ENCODE peak calls at places on chromosomes 4 and X, in eight cellular contexts. N is IMR-90, W is foreskin keratinocyte, G is mesothelial cell of epicardium, B is WERI-Rb-1, A is glutamatergic neuron, H is WTC11, E is mammary epithelial cell. X is an unnamed sample.

GRCh38 chrX:7215842-7216241 is 67.9 kb upstream of the PUDP start:
- DNase-seq in G (no peak), W (no peak), A (no peak), H (no peak), B (no peak), E (no peak), N (peak), X (no peak)

GRCh38 chr4:150229538-150229937 is 151.3 kb downstream of the DCLK2 start:
- DNase-seq in E (peak), N (peak), G (no peak), W (peak), A (no peak), H (no peak), B (no peak), X (no peak)

GRCh38 chr4:176099314-176099713 is 33.7 kb downstream of the WDR17 start:
- DNase-seq in E (no peak), G (no peak), A (no peak), H (no peak), N (peak), W (no peak), B (no peak), X (no peak)

GRCh38 chr4:123418486-123418931 is 21.9 kb downstream of the SPRY1 start:
- DNase-seq in A (no peak), E (peak), H (peak), B (no peak), W (peak), G (no peak), N (peak), X (no peak)

GRCh38 chr4:4712800-4713528 is 146.5 kb upstream of the MSX1 start:
- DNase-seq in E (no peak), H (no peak), W (no peak), B (no peak), G (no peak), N (no peak), A (no peak), X (no peak)

GRCh38 chr4:30722092-30722915 is 2.1 kb downstream of the PCDH7 start:
- DNase-seq in N (no peak), G (peak), H (peak), E (no peak), A (no peak), W (no peak), B (no peak), X (no peak)

GRCh38 chrX:129945131-129945530 is 37.3 kb upstream of the BCORL1 start:
- DNase-seq in B (no peak), N (peak), A (no peak), H (no peak), E (no peak), W (no peak), G (no peak), X (no peak)

GRCh38 chr4:108018038-108018883 is 28.6 kb downstream of the HADH start:
- DNase-seq in A (peak), G (peak), E (peak), H (peak), N (peak), B (peak), W (peak), X (peak)

GRCh38 chr4:148776944-148777343 is 334.7 kb upstream of the NR3C2 start:
- DNase-seq in W (peak), N (peak), E (no peak), B (no peak), H (no peak), A (no peak), G (no peak), X (no peak)

GRCh38 chrX:25007059-25008053 is 8.4 kb downstream of the ARX start:
- DNase-seq in B (no peak), H (peak), E (no peak), N (no peak), G (no peak), A (no peak), W (no peak), X (no peak)

GRCh38 chrX:118872102-118872566 is 48.5 kb downstream of the ZCCHC12 start:
- DNase-seq in W (peak), G (no peak), N (no peak), E (peak), H (no peak), A (no peak), B (no peak), X (no peak)

GRCh38 chr4:6153874-6154273 is 46.5 kb downstream of the JAKMIP1 start:
- DNase-seq in W (no peak), B (no peak), N (no peak), E (no peak), H (no peak), A (no peak), G (no peak), X (no peak)

GRCh38 chr4:35494955-35495354 is 749.4 kb downstream of the ARAP2 start:
- DNase-seq in E (no peak), N (no peak), A (no peak), G (no peak), W (no peak), B (no peak), H (no peak), X (no peak)

GRCh38 chr4:36281384-36282106 is at the start of gene DTHD1:
- DNase-seq in G (no peak), W (peak), A (no peak), E (peak), B (no peak), H (no peak), N (no peak), X (no peak)

GRCh38 chr4:30721353-30722091 is 1.4 kb downstream of the PCDH7 start:
- DNase-seq in E (peak), G (peak), B (peak), H (peak), A (peak), W (peak), N (peak), X (no peak)

GRCh38 chrX:10525381-10525780 is 95.0 kb downstream of the MID1 start:
- DNase-seq in E (no peak), N (no peak), A (no peak), B (no peak), H (no peak), G (no peak), W (no peak), X (no peak)

GRCh38 chr4:152016325-152016665 is 255.5 kb upstream of the GATB start:
- DNase-seq in E (no peak), A (no peak), W (no peak), H (no peak), B (no peak), G (no peak), N (no peak), X (no peak)

GRCh38 chrX:85992811-85993229 is 54.5 kb downstream of the CHM start:
- DNase-seq in N (peak), E (peak), A (no peak), G (no peak), B (peak), W (peak), H (no peak), X (no peak)

GRCh38 chr4:27819261-27819660 is 958.6 kb downstream of the STIM2 start:
- DNase-seq in G (no peak), N (no peak), B (no peak), E (no peak), A (no peak), H (no peak), W (no peak), X (no peak)

GRCh38 chr4:108359130-108359709 is 190.5 kb upstream of the LEF1 start:
- DNase-seq in A (no peak), H (no peak), N (no peak), E (no peak), G (no peak), B (no peak), W (no peak), X (no peak)

GRCh38 chrX:13698432-13698831 is 9.5 kb downstream of the RAB9A start:
- DNase-seq in G (no peak), H (no peak), W (no peak), A (no peak), N (no peak), B (no peak), E (no peak), X (no peak)

GRCh38 chrX:20514358-20514757 is 247.6 kb upstream of the RPS6KA3 start:
- DNase-seq in B (no peak), E (peak), A (no peak), G (no peak), N (peak), H (no peak), W (peak), X (peak)

DNA sequence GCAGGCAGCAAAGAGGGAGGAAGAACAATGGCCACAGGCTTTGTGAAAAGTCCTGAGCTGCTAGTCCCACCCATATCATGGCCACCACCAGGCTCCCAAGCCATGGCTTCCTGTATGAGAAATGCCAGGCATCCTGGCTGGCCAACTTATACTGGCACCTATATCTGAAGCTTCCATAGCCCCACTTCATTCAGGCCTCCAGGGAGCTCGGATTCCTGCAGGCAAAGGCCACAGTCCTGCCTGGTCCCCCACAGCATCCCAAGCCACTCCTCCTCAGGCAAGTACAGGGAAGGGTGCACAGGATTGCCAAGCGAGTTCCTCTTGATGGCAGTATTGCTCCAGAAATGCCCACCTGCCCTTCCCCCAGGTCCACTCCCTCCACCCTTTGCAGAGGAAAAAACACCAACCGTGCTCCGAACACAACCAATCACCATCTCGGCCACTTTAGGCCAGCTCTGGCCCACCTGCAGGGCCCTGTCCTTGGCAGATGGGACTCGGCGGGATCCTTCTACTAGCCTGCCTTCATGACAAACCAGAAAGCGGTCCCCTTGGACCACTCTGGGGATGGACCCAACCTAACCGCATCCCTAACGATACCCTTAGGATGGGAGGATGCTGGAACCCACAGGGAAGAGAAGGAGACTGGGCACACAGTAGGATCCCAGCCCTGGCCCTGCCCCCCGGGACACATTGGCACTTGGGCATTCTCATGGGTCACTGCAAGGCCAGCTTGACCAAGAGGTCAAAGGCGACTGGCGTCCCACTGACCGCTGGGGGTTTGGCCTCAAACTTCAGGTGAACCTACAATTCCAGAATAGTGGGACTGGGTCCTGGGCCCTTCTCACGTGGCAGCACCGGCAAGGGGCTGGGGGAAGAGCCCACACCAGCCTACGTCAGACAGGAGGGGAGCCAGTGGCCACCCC is 220.4 kb upstream of the AGTR2 start:
- DNase-seq in B (peak), E (peak), H (peak), A (no peak), W (no peak), N (no peak), G (no peak), X (no peak)
- TF ChIP-seq CTCF in B (peak), E (peak), H (no peak), A (no peak), W (no peak), N (peak), G (no peak), X (no peak)

GRCh38 chrX:125621588-125621927 is 301.9 kb downstream of the TEX13C start:
- DNase-seq in A (no peak), G (no peak), H (no peak), E (no peak), W (no peak), N (no peak), B (no peak), X (no peak)

GRCh38 chrX:125622899-125623298 is 303.2 kb downstream of the TEX13C start:
- DNase-seq in N (no peak), E (no peak), A (no peak), B (no peak), H (no peak), G (no peak), W (no peak), X (no peak)

GRCh38 chrX:125620715-125621587 is 301.3 kb downstream of the TEX13C start:
- DNase-seq in A (no peak), G (no peak), N (no peak), H (no peak), W (no peak), E (no peak), B (no peak), X (no peak)
- TF ChIP-seq CTCF in A (no peak), G (no peak), N (no peak), H (no peak), W (no peak), E (peak), B (no peak), X (no peak)

GRCh38 chr4:15695240-15695699 is 7.6 kb upstream of the BST1 start:
- DNase-seq in A (no peak), N (peak), E (peak), H (peak), G (no peak), B (no peak), W (peak), X (no peak)
- TF ChIP-seq CTCF in A (no peak), N (peak), E (no peak), H (no peak), G (no peak), B (no peak), W (peak), X (no peak)

DNA sequence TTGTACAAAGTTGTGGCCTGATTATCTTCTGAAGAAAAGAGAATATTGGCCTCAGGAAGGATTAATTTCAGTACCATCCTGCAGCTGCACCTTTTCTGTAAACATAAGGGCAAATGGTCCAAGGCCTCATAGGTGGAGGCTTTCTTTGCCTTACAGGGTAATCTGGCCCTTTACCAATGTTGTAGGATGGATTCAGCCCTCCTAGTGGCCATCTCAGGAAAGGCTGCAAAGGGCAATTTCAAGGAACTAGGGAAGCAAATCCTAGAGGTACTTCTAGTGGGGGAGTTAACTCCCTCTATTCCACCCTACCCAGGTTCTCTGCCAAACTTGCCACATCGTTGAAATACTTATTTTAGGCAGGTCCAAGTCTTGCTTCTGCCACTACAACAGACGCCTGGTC is 57.6 kb downstream of the UGT2B11 start:
- DNase-seq in G (no peak), H (peak), N (no peak), A (peak), E (peak), B (peak), W (peak), X (no peak)
- TF ChIP-seq CTCF in G (no peak), H (peak), N (peak), A (peak), E (peak), B (peak), W (peak), X (no peak)

GRCh38 chrX:51144828-51145442 is 187.7 kb upstream of the NUDT10 start:
- DNase-seq in A (peak), N (peak), E (peak), G (no peak), W (no peak), B (peak), H (peak), X (no peak)
- TF ChIP-seq CTCF in A (peak), N (peak), E (peak), G (peak), W (peak), B (peak), H (peak), X (peak)

GRCh38 chrX:53713987-53714579 is 27.6 kb upstream of the HUWE1 start:
- DNase-seq in W (no peak), G (no peak), H (no peak), N (peak), A (no peak), B (no peak), E (peak), X (no peak)

GRCh38 chrX:53716328-53717088 is 30.0 kb upstream of the HUWE1 start:
- DNase-seq in H (no peak), E (peak), G (no peak), B (no peak), W (peak), A (no peak), N (peak), X (no peak)

GRCh38 chrX:53717205-53717604 is 30.7 kb upstream of the HUWE1 start:
- DNase-seq in E (no peak), H (no peak), N (no peak), A (no peak), B (no peak), G (no peak), W (no peak), X (no peak)

GRCh38 chrX:53715336-53715924 is 28.9 kb upstream of the HUWE1 start:
- DNase-seq in B (no peak), H (no peak), W (no peak), E (no peak), A (no peak), N (no peak), G (no peak), X (no peak)

DNA sequence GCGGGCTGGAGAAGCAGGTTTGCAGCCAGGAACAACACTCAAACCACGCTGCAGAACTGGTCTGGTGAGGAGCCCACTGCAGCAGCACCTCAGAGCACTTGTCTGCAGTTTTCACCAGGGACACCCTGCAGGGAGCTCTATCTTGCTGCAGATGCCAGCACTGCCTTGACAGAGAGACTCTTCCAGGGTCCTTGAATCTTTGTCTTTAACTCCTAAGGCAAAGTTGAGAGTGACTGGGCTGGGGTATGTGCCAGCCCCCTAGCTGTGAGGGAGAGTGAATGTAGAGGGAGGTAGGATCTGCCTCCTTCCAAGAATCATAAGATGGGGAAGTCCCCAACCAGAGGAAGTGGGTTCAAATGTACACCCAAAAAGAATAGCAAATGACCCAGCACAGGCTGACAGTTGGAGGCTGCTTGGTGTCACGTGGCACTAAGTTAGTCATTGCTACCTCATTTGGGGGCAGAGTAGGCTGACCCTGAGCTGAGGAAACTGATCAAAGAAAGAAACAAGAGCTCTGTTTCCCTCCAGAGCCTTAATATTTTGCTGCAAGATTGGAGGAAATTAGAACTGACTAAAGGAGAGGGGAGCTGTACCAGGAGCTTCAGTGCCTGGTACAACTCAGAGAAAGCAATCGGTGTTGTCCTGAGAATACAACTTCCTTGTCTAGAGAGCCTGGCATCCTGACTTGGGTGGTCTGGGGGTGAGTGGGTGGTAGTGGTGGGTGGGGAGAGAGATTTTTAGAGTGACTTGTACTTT is 28.2 kb upstream of the HUWE1 start:
- DNase-seq in B (no peak), G (no peak), W (peak), N (peak), E (peak), H (peak), A (no peak), X (peak)
- TF ChIP-seq CTCF in B (no peak), G (no peak), W (peak), N (no peak), E (peak), H (no peak), A (no peak), X (no peak)

GRCh38 chrX:131854586-131854985 is 168.5 kb upstream of the STK26 start:
- DNase-seq in W (no peak), G (no peak), N (no peak), B (no peak), E (no peak), H (no peak), A (no peak), X (no peak)
- TF ChIP-seq CTCF in W (peak), G (peak), N (peak), B (no peak), E (peak), H (no peak), A (no peak), X (peak)

GRCh38 chr4:26132858-26133257 is 188.0 kb upstream of the RBPJ start:
- DNase-seq in N (no peak), A (no peak), G (no peak), B (peak), W (no peak), H (peak), E (no peak), X (no peak)
- TF ChIP-seq CTCF in N (no peak), A (no peak), G (no peak), B (peak), W (peak), H (no peak), E (peak), X (no peak)

X was measured in CD14-positive monocyte.